ENCODE peak calls at places on chromosomes 2 and 18, in seven cellular contexts. X, O, R, Z, V, S and A are unnamed samples.

GRCh38 chr2:62099523-62100175 is 96.3 kb upstream of the B3GNT2 start:
- DNase-seq in X (no peak), O (no peak), R (no peak), Z (no peak), V (no peak), S (no peak), A (no peak)

GRCh38 chr18:23106575-23106974 is 28.7 kb upstream of the CABLES1 start:
- DNase-seq in X (no peak), O (peak; percentile 77), R (peak; percentile 90), Z (no peak), V (no peak), S (peak; percentile 86), A (peak; percentile 89)

GRCh38 chr2:160940699-160941098 is 219.5 kb upstream of the TANK start:
- DNase-seq in X (no peak), O (no peak), R (no peak), Z (no peak), V (no peak), S (peak; percentile 31), A (peak; percentile 79)

GRCh38 chr2:98875081-98875728 is 60.8 kb downstream of the CRACDL start:
- DNase-seq in X (no peak), O (no peak), R (no peak), Z (peak; percentile 31), V (no peak), S (no peak), A (no peak)

GRCh38 chr2:145657265-145657664 is 1137.3 kb upstream of the ZEB2 start:
- DNase-seq in X (no peak), O (no peak), R (no peak), Z (no peak), V (no peak), S (no peak), A (no peak)

GRCh38 chr18:57900906-57901305 is 97.8 kb upstream of the ATP8B1 start:
- DNase-seq in X (no peak), O (no peak), R (peak; percentile 22), Z (no peak), V (no peak), S (peak; percentile 63), A (no peak)

GRCh38 chr2:160209457-160209856 is 9.4 kb upstream of the ITGB6 start:
- DNase-seq in X (no peak), O (peak; percentile 59), R (peak; percentile 51), Z (no peak), V (no peak), S (peak; percentile 92), A (no peak)

GRCh38 chr18:22640281-22640842 is 222.6 kb upstream of the CTAGE1 start:
- DNase-seq in X (no peak), O (no peak), R (no peak), Z (no peak), V (no peak), S (no peak), A (peak; percentile 9)

GRCh38 chr2:200421270-200421669 is 88.6 kb downstream of the KCTD18 start:
- DNase-seq in X (no peak), O (no peak), R (no peak), Z (no peak), V (no peak), S (no peak), A (no peak)

GRCh38 chr18:12606592-12607315 is 51.2 kb downstream of the SPIRE1 start:
- DNase-seq in X (no peak), O (no peak), R (peak; percentile 87), Z (no peak), V (no peak), S (peak; percentile 77), A (peak; percentile 69)

GRCh38 chr2:121246704-121247255 is 38.2 kb downstream of the TFCP2L1 start:
- DNase-seq in X (no peak), O (no peak), R (no peak), Z (peak; percentile 50), V (no peak), S (no peak), A (no peak)

GRCh38 chr2:9737053-9737875 is 106.0 kb upstream of the TAF1B start:
- DNase-seq in X (no peak), O (no peak), R (no peak), Z (no peak), V (no peak), S (peak; percentile 42), A (no peak)
- TF ChIP-seq CTCF in X (no peak), O (peak; percentile 17), R (peak; percentile 17), Z (no peak), V (no peak), S (no peak), A (no peak)

DNA sequence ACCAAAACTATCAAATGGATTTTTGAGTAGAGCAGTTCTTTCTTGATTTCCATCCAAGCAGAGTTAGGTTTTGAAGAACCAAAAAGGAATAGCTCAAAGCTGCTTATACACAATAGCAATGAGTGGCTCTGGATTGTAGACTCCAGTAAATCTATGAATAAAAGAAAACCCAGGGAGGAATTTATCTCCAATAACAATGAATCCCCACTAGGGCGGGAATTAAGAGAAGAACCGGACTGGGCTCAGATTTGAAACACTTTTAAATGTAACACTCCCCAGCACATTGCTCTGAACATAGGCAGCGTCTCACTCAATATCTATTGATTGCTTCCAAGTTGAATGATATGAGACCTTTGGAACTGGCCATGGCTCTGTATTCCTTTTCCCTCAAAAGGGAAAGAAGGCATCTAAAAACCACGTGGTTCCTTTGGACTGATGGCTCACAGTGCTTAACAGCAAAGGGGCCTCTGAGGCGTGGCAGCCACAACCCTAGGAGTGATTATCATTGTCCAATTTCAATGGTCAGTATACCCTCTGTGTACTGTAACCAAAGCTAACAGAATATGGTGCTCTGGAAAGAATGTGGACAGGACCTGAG is 68.2 kb downstream of the SPRED2 start:
- DNase-seq in X (no peak), O (no peak), R (no peak), Z (no peak), V (no peak), S (no peak), A (no peak)
- TF ChIP-seq CTCF in X (no peak), O (no peak), R (no peak), Z (no peak), V (no peak), S (no peak), A (no peak)

GRCh38 chr2:85873679-85874078 is 15.1 kb downstream of the ST3GAL5 start:
- DNase-seq in X (no peak), O (no peak), R (no peak), Z (no peak), V (no peak), S (peak; percentile 24), A (no peak)
- TF ChIP-seq CTCF in X (peak; percentile 14), O (peak; percentile 41), R (no peak), Z (no peak), V (peak; percentile 53), S (peak; percentile 29), A (no peak)

GRCh38 chr2:96547751-96548161 is 11.2 kb downstream of the ARID5A start:
- DNase-seq in X (no peak), O (no peak), R (peak; percentile 45), Z (no peak), V (no peak), S (peak; percentile 78), A (no peak)
- TF ChIP-seq CTCF in X (no peak), O (no peak), R (no peak), Z (no peak), V (peak; percentile 30), S (no peak), A (no peak)

DNA sequence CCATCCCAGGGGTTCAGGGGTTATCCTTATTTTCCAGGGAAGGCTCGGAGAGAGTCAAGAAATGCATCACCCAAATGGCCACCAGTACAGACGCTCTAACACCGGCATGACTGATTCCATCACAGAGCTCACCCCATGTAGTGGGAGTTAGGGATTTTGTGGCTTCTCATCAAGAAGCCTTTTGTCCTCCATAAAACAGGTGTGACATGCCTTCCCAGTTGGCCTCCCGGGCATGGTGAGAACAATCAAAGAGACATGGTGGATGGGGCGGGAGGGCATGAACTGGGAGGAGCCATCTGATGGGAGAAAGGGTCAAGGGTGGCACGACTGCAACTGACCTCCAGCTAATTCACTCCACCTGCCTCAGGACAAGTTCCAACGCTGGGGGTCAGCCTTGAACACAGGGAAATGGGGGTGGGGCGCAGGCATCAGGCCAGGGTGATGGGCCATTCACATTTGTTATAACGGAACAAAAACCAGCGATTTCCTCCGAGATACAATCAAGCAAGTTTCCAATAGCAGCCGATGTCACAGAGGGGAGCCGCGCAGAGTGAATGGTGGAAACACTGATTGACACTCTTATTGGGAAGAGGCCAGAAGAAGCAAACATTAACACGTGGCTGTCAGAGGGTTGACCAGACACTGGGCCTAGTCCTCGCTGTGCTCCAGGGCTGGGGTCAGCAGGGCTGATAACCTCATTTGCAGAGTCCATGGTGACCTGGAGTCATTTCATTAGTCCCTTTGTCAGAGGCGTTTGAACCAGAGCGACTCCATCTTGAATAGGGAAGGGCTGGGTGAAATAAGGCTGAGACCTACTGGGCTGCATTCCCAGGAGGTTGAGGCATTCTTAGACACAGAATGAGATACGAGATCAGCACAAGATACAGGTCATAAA is 80.5 kb upstream of the HPCAL1 start:
- DNase-seq in X (no peak), O (no peak), R (no peak), Z (peak; percentile 20), V (no peak), S (no peak), A (no peak)
- TF ChIP-seq CTCF in X (no peak), O (no peak), R (no peak), Z (no peak), V (no peak), S (no peak), A (no peak)

GRCh38 chr2:26785431-26786206 is at the start of gene CENPA:
- DNase-seq in X (peak; percentile 99), O (peak; percentile 99), R (peak; percentile 100), Z (peak; percentile 96), V (peak; percentile 98), S (peak; percentile 99), A (peak; percentile 100)
- TF ChIP-seq CTCF in X (peak; percentile 50), O (no peak), R (peak; percentile 14), Z (peak; percentile 43), V (no peak), S (no peak), A (no peak)

GRCh38 chr2:210195066-210195852 is 24.1 kb upstream of the KANSL1L start:
- DNase-seq in X (peak; percentile 19), O (peak; percentile 22), R (peak; percentile 76), Z (no peak), V (no peak), S (peak; percentile 60), A (peak; percentile 43)
- TF ChIP-seq CTCF in X (peak; percentile 73), O (peak; percentile 38), R (peak; percentile 67), Z (peak; percentile 74), V (peak; percentile 87), S (peak; percentile 51), A (peak; percentile 53)

DNA sequence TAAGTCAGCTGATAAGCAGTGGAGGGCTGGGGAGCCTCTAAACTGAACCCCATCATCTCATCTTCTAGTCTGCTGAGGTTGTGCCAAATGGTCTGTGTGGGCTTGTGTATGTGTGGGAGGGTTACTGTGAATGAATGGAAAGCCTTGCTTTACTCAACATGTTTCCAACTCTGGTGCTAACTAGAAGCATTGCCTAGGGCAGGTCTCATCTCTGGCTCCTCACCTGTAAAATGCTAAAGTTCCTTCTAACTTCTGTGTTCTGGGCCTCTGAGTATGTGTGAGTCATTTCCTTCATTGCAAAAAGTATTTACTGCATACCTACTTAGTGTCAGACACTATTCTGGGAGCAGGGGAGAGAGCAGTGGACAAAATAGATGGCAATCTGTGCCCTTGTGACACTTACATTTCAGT is 1.3 kb downstream of the LIPG start:
- DNase-seq in X (no peak), O (no peak), R (no peak), Z (no peak), V (no peak), S (peak; percentile 39), A (peak; percentile 90)
- TF ChIP-seq CTCF in X (no peak), O (no peak), R (no peak), Z (no peak), V (no peak), S (no peak), A (no peak)